ENCODE peak calls at places on chromosomes 2 and 18, in nine cellular contexts. A is HFFc6; W is GM13977; K is AG10803; T is cardiac fibroblast; F is left ventricle myocardium inferior; V is CD8-positive, alpha-beta T cell; O is activated CD8-positive, alpha-beta T cell treated with anti-CD3 and anti-CD28 coated beads for 36 hours; M is Calu3. E is an unnamed sample.
A peak's percentile ranks its signal among the peaks of the same experiment; 100 is the strongest.

GRCh38 chr2:178328037-178328436 is 122.9 kb downstream of the PRKRA start:
- DNase-seq in A (no peak), W (no peak), K (peak; percentile 40), T (peak; percentile 59), F (no peak), V (no peak), O (no peak), M (no peak), E (no peak)

GRCh38 chr2:166081131-166081632 is 46.6 kb downstream of the SCN1A start:
- DNase-seq in A (no peak), W (no peak), K (no peak), T (no peak), F (no peak), V (no peak), O (no peak), M (no peak), E (no peak)

GRCh38 chr18:54662986-54663385 is 71.9 kb downstream of the DYNAP start:
- DNase-seq in A (no peak), W (no peak), K (no peak), T (no peak), F (no peak), V (no peak), O (no peak), M (no peak), E (no peak)

GRCh38 chr2:174342600-174343342 is 8.0 kb downstream of the SP9 start:
- DNase-seq in A (no peak), W (peak; percentile 45), K (no peak), T (no peak), F (no peak), V (peak; percentile 29), O (peak; percentile 54), M (no peak), E (no peak)

GRCh38 chr18:25621682-25622081 is 269.7 kb upstream of the ZNF521 start:
- DNase-seq in A (no peak), W (no peak), K (no peak), T (no peak), F (no peak), V (no peak), O (no peak), M (no peak), E (no peak)

GRCh38 chr18:13136689-13137040 is 81.9 kb upstream of the LDLRAD4 start:
- DNase-seq in A (no peak), W (peak; percentile 68), K (no peak), T (peak; percentile 16), F (peak; percentile 43), V (no peak), O (no peak), M (peak; percentile 27), E (peak; percentile 48)

GRCh38 chr2:94997981-94998920 is 27.3 kb upstream of the MAL start:
- DNase-seq in A (no peak), W (no peak), K (no peak), T (no peak), F (no peak), V (no peak), O (no peak), M (peak; percentile 45), E (no peak)

GRCh38 chr2:202669841-202670240 is 35.1 kb downstream of the FAM117B start:
- DNase-seq in A (no peak), W (no peak), K (peak; percentile 2), T (peak; percentile 18), F (no peak), V (no peak), O (no peak), M (no peak), E (no peak)

GRCh38 chr2:174007010-174007409 is 41.8 kb upstream of the SP3 start:
- DNase-seq in A (no peak), W (no peak), K (no peak), T (no peak), F (no peak), V (no peak), O (no peak), M (no peak), E (no peak)

GRCh38 chr18:21004721-21005120 is 106.9 kb downstream of the ROCK1 start:
- DNase-seq in A (peak; percentile 76), W (no peak), K (peak; percentile 96), T (peak; percentile 96), F (no peak), V (no peak), O (no peak), M (no peak), E (no peak)

GRCh38 chr18:10406172-10406663 is 48.2 kb upstream of the APCDD1 start:
- DNase-seq in A (no peak), W (no peak), K (no peak), T (no peak), F (no peak), V (no peak), O (no peak), M (no peak), E (no peak)

GRCh38 chr2:236879416-236879963 is 206.2 kb upstream of the COPS8 start:
- DNase-seq in A (no peak), W (no peak), K (no peak), T (no peak), F (no peak), V (no peak), O (no peak), M (no peak), E (no peak)

GRCh38 chr2:98277156-98277859 is 68.9 kb upstream of the CNGA3 start:
- DNase-seq in A (no peak), W (no peak), K (no peak), T (no peak), F (no peak), V (no peak), O (no peak), M (no peak), E (peak; percentile 3)

GRCh38 chr2:181374741-181375675 is 82.2 kb upstream of the ITGA4 start:
- DNase-seq in A (no peak), W (peak; percentile 7), K (peak; percentile 88), T (no peak), F (no peak), V (no peak), O (no peak), M (no peak), E (peak; percentile 29)

GRCh38 chr2:128345436-128346165 is 26.9 kb upstream of the HS6ST1 start:
- DNase-seq in A (no peak), W (no peak), K (no peak), T (no peak), F (no peak), V (no peak), O (no peak), M (no peak), E (no peak)
- TF ChIP-seq CTCF in A (no peak), W (no peak), K (no peak), T (no peak), F (no peak), V (no peak), O (no peak), M (no peak), E (no peak)

GRCh38 chr2:29526587-29527586 is 394.5 kb downstream of the ALK start:
- DNase-seq in A (no peak), W (no peak), K (no peak), T (no peak), F (no peak), V (no peak), O (no peak), M (no peak), E (no peak)

GRCh38 chr2:29528891-29529520 is 392.4 kb downstream of the ALK start:
- DNase-seq in A (peak; percentile 81), W (no peak), K (peak; percentile 64), T (peak; percentile 42), F (peak; percentile 59), V (no peak), O (peak; percentile 60), M (no peak), E (no peak)

GRCh38 chr2:29530281-29530680 is 391.1 kb downstream of the ALK start:
- DNase-seq in A (no peak), W (no peak), K (no peak), T (peak; percentile 20), F (no peak), V (no peak), O (no peak), M (no peak), E (no peak)

GRCh38 chr2:29527947-29528346 is 393.4 kb downstream of the ALK start:
- DNase-seq in A (no peak), W (no peak), K (no peak), T (peak; percentile 39), F (no peak), V (no peak), O (no peak), M (no peak), E (no peak)

GRCh38 chr2:29528371-29528770 is 393.0 kb downstream of the ALK start:
- DNase-seq in A (no peak), W (no peak), K (no peak), T (no peak), F (no peak), V (no peak), O (no peak), M (no peak), E (no peak)
- TF ChIP-seq CTCF in A (no peak), W (no peak), K (no peak), T (no peak), F (no peak), V (no peak), O (no peak), M (no peak), E (no peak)

GRCh38 chr2:68316091-68316490 is 3.7 kb downstream of the CNRIP1 start:
- DNase-seq in A (no peak), W (no peak), K (peak; percentile 28), T (no peak), F (no peak), V (no peak), O (no peak), M (no peak), E (no peak)
- TF ChIP-seq CTCF in A (no peak), W (no peak), K (peak; percentile 2), T (no peak), F (no peak), V (no peak), O (no peak), M (no peak), E (no peak)

GRCh38 chr2:96359310-96359709 is 23.7 kb downstream of the NCAPH start:
- DNase-seq in A (no peak), W (no peak), K (no peak), T (no peak), F (peak; percentile 41), V (peak; percentile 65), O (peak; percentile 51), M (peak; percentile 50), E (no peak)
- TF ChIP-seq CTCF in A (peak; percentile 28), W (peak; percentile 26), K (no peak), T (no peak), F (peak; percentile 41), V (no peak), O (no peak), M (peak; percentile 24), E (peak; percentile 21)

GRCh38 chr2:204353823-204354222 is 191.5 kb upstream of the PARD3B start:
- DNase-seq in A (peak; percentile 28), W (no peak), K (peak; percentile 86), T (peak; percentile 17), F (no peak), V (no peak), O (no peak), M (no peak), E (no peak)
- TF ChIP-seq CTCF in A (no peak), W (no peak), K (no peak), T (no peak), F (no peak), V (no peak), O (no peak), M (no peak), E (no peak)

GRCh38 chr18:57910817-57911216 is 107.7 kb upstream of the ATP8B1 start:
- DNase-seq in A (no peak), W (peak; percentile 25), K (no peak), T (no peak), F (no peak), V (no peak), O (peak; percentile 47), M (peak; percentile 34), E (peak; percentile 38)
- TF ChIP-seq CTCF in A (peak; percentile 65), W (peak; percentile 58), K (peak; percentile 17), T (peak; percentile 51), F (no peak), V (no peak), O (peak; percentile 32), M (peak; percentile 42), E (peak; percentile 31)

GRCh38 chr2:238513346-238513745 is 86.6 kb downstream of the ASB1 start:
- DNase-seq in A (peak; percentile 56), W (peak; percentile 74), K (peak; percentile 66), T (peak; percentile 66), F (no peak), V (no peak), O (peak; percentile 75), M (peak; percentile 53), E (peak; percentile 58)
- TF ChIP-seq CTCF in A (peak; percentile 89), W (peak; percentile 49), K (peak; percentile 74), T (peak; percentile 69), F (peak; percentile 58), V (no peak), O (peak; percentile 47), M (peak; percentile 45), E (peak; percentile 45)

E was measured in GM10248.